ENCODE peak calls at places on chromosomes 4 and X, in six cellular contexts. G is GM23338, V is OCI-LY7, Z is astrocyte, I is neural progenitor cell, Q is endothelial cell of umbilical vein. H is an unnamed sample.
A peak's percentile ranks its signal among the peaks of the same experiment; 100 is the strongest.

GRCh38 chr4:119212964-119213606 is 572 bp downstream of the USP53 start:
- DNase-seq in G (peak; percentile 90), V (peak; percentile 85), Z (peak; percentile 92), I (peak; percentile 94), Q (peak; percentile 95), H (peak; percentile 90)

GRCh38 chr4:25949166-25949748 is 35.2 kb downstream of the SMIM20 start:
- DNase-seq in G (peak; percentile 91), V (no peak), Z (no peak), I (peak; percentile 84), Q (no peak), H (peak; percentile 79)

GRCh38 chr4:149746281-149746680 is 69.4 kb downstream of the IQCM start:
- DNase-seq in G (no peak), V (no peak), Z (no peak), I (no peak), Q (no peak), H (no peak)

GRCh38 chr4:30717208-30718020 is 2.8 kb upstream of the PCDH7 start:
- DNase-seq in G (peak; percentile 83), V (no peak), Z (peak; percentile 78), I (peak; percentile 85), Q (peak; percentile 84), H (peak; percentile 69)

GRCh38 chr4:152385551-152385950 is 150.3 kb downstream of the FBXW7 start:
- DNase-seq in G (peak; percentile 21), V (peak; percentile 11), Z (no peak), I (peak; percentile 3), Q (peak; percentile 23), H (peak; percentile 15)

GRCh38 chr4:41873380-41874295 is 61.6 kb upstream of the TMEM33 start:
- DNase-seq in G (peak; percentile 71), V (no peak), Z (no peak), I (peak; percentile 78), Q (no peak), H (no peak)

GRCh38 chr4:7665321-7665720 is 230.6 kb upstream of the PSAPL1 start:
- DNase-seq in G (no peak), V (no peak), Z (no peak), I (no peak), Q (no peak), H (no peak)

GRCh38 chr4:82811838-82812672 is 13.5 kb upstream of the SCD5 start:
- DNase-seq in G (peak; percentile 73), V (no peak), Z (peak; percentile 15), I (peak; percentile 80), Q (peak; percentile 28), H (no peak)

GRCh38 chrX:118730500-118731247 is 3.3 kb downstream of the IL13RA1 start:
- DNase-seq in G (no peak), V (no peak), Z (peak; percentile 64), I (no peak), Q (peak; percentile 67), H (no peak)

GRCh38 chr4:128940966-128941365 is 131.5 kb downstream of the JADE1 start:
- DNase-seq in G (no peak), V (no peak), Z (peak; percentile 16), I (no peak), Q (no peak), H (no peak)

GRCh38 chr4:24850669-24851068 is 55.3 kb downstream of the SOD3 start:
- DNase-seq in G (no peak), V (no peak), Z (peak; percentile 91), I (no peak), Q (peak; percentile 69), H (peak; percentile 18)

GRCh38 chr4:41438564-41438963 is 99.4 kb upstream of the LIMCH1 start:
- DNase-seq in G (no peak), V (no peak), Z (no peak), I (no peak), Q (no peak), H (no peak)

GRCh38 chr4:137967480-137968190 is 274.5 kb downstream of the SLC7A11 start:
- DNase-seq in G (no peak), V (no peak), Z (no peak), I (no peak), Q (no peak), H (no peak)

GRCh38 chr4:153684182-153685073 is at the start of gene TLR2:
- DNase-seq in G (peak; percentile 80), V (no peak), Z (no peak), I (peak; percentile 78), Q (peak; percentile 17), H (peak; percentile 87)

GRCh38 chrX:148624951-148625350 is 124.5 kb downstream of the AFF2 start:
- DNase-seq in G (no peak), V (no peak), Z (no peak), I (peak; percentile 7), Q (no peak), H (no peak)

GRCh38 chrX:154074199-154074598 is 23.3 kb downstream of the MECP2 start:
- DNase-seq in G (peak; percentile 59), V (no peak), Z (peak; percentile 77), I (no peak), Q (peak; percentile 23), H (no peak)

GRCh38 chr4:94540476-94540875 is 88.7 kb downstream of the PDLIM5 start:
- DNase-seq in G (peak; percentile 47), V (no peak), Z (no peak), I (no peak), Q (no peak), H (no peak)
- H3K27ac ChIP-seq in G (peak overlapping the region; percentile 94), V (no peak overlapping the region), Z (no peak overlapping the region), I (peak overlapping the region; percentile 43), Q (no peak overlapping the region), H (peak overlapping the region; percentile 27)

GRCh38 chrX:71107762-71108360 is 1.3 kb upstream of the CXorf65 start:
- DNase-seq in G (no peak), V (no peak), Z (no peak), I (no peak), Q (no peak), H (no peak)
- H3K4me2 ChIP-seq in G (no peak overlapping the region), V (peak overlapping the region; percentile 12), Z (no peak overlapping the region), I (no peak overlapping the region), Q (no peak overlapping the region), H (no peak overlapping the region)

DNA sequence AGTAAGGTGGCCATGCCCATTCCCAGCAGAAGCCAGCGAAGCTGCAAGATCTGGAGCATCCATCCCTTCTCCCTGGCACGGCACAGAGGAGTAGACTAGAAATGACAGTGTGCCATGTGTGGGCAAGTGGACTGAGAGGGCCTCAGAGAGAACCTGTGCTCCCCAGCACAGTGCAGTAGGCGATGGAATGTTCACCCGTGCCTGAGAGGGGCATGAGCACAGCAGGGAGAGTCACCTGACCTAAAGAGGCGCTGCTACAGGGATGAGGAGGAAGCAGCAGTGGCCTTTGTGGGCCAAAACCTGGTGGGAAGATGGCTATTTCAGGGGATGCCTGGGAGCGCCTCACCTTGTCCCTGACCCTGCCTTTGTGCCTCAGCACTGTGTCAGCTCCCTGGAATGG is 8.0 kb upstream of the CDKN2AIP start:
- DNase-seq in G (peak; percentile 38), V (no peak), Z (no peak), I (no peak), Q (no peak), H (no peak)
- H3K27ac ChIP-seq in G (no peak overlapping the region), V (no peak overlapping the region), Z (no peak overlapping the region), I (no peak overlapping the region), Q (no peak overlapping the region), H (no peak overlapping the region)

DNA sequence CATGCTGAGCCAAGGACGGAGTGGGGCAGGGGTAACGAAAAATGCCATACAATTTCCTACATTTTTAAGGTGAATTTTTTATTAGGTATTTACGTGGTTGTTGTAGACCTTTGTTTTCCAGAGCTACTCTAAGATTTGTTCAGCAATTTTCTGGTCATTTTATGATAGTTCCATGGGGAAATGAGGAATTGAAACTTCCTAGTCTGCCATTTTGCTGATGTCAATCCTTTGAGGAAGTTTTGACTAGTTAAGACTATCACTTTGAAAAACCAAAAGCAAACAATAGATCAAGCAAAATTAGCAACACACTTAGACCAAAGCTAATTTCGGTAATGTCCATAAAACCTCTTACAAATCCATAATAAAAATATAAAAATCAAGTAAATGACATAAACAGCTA is 7.0 kb upstream of the TLR3 start:
- DNase-seq in G (no peak), V (no peak), Z (no peak), I (no peak), Q (no peak), H (no peak)
- H3K4me2 ChIP-seq in G (no peak overlapping the region), V (no peak overlapping the region), Z (no peak overlapping the region), I (no peak overlapping the region), Q (no peak overlapping the region), H (no peak overlapping the region)

GRCh38 chrX:10172867-10173266 is 16.1 kb downstream of the CLCN4 start:
- DNase-seq in G (peak; percentile 51), V (no peak), Z (no peak), I (no peak), Q (no peak), H (peak; percentile 21)
- H3K27ac ChIP-seq in G (peak overlapping the region; percentile 84), V (no peak overlapping the region), Z (peak overlapping the region; percentile 82), I (no peak overlapping the region), Q (peak overlapping the region; percentile 44), H (peak overlapping the region; percentile 77)

DNA sequence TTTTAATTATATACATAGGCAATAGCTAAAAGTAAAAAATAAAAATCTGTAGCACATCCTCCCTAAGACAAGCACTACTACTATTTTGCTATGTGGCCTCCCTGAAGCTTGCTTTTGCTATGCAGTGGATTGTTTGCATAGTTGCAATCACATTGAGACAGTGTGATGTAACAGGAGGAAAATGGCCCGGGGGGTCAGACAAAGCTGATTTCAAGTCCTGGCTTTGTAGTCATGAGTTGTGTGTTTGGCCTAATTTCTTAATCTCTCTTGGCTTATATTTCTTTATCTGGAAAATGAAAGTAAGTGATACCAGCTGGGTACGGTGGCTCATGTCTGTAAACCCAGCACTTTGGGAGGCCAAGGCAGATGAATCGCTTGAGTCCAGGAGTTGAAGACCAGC is 166.6 kb downstream of the LHFPL1 start:
- DNase-seq in G (peak; percentile 1), V (no peak), Z (peak; percentile 33), I (no peak), Q (no peak), H (peak; percentile 56)
- H3K4me2 ChIP-seq in G (no peak overlapping the region), V (no peak overlapping the region), Z (no peak overlapping the region), I (no peak overlapping the region), Q (no peak overlapping the region), H (no peak overlapping the region)

GRCh38 chr4:140236649-140237160 is 82.7 kb upstream of the MAML3 start:
- DNase-seq in G (no peak), V (no peak), Z (no peak), I (no peak), Q (no peak), H (no peak)

GRCh38 chr4:140238353-140239041 is 84.5 kb upstream of the MAML3 start:
- DNase-seq in G (peak; percentile 61), V (no peak), Z (peak; percentile 74), I (peak; percentile 69), Q (peak; percentile 29), H (peak; percentile 67)

GRCh38 chr4:140240237-140240636 is 86.3 kb upstream of the MAML3 start:
- DNase-seq in G (no peak), V (no peak), Z (no peak), I (no peak), Q (no peak), H (no peak)

GRCh38 chr4:140237616-140238352 is 83.8 kb upstream of the MAML3 start:
- DNase-seq in G (peak; percentile 89), V (peak; percentile 20), Z (peak; percentile 93), I (peak; percentile 93), Q (peak; percentile 89), H (peak; percentile 72)

GRCh38 chr4:140239311-140239710 is 85.3 kb upstream of the MAML3 start:
- DNase-seq in G (no peak), V (no peak), Z (no peak), I (no peak), Q (no peak), H (no peak)
- H3K27ac ChIP-seq in G (no peak overlapping the region), V (no peak overlapping the region), Z (no peak overlapping the region), I (no peak overlapping the region), Q (no peak overlapping the region), H (no peak overlapping the region)

GRCh38 chr4:157304769-157305168 is 84.2 kb downstream of the GRIA2 start:
- DNase-seq in G (no peak), V (no peak), Z (no peak), I (peak; percentile 6), Q (no peak), H (no peak)

GRCh38 chr4:157303471-157303960 is 83.0 kb downstream of the GRIA2 start:
- DNase-seq in G (peak; percentile 17), V (no peak), Z (no peak), I (no peak), Q (no peak), H (no peak)

GRCh38 chr4:157300678-157301077 is 80.2 kb downstream of the GRIA2 start:
- DNase-seq in G (no peak), V (no peak), Z (no peak), I (no peak), Q (no peak), H (no peak)
- H3K4me2 ChIP-seq in G (no peak overlapping the region), V (no peak overlapping the region), Z (no peak overlapping the region), I (no peak overlapping the region), Q (no peak overlapping the region), H (no peak overlapping the region)